ENCODE peak calls at places on chromosomes 6 and 20, in ten cellular contexts. R, T, J, Q, M, U, V, E, W and F are unnamed samples. For H3K9me3 and H3K27me3, the result is how much of the 10 kb centered on the place peaks cover.

GRCh38 chr6:366389-366788 is 25.2 kb upstream of the IRF4 start:
- DNase-seq in R (no peak), T (no peak), J (no peak), Q (no peak), M (no peak), U (no peak), V (no peak), E (no peak), W (no peak), F (no peak)

GRCh38 chr20:12358006-12358654 is 440.4 kb downstream of the BTBD3 start:
- DNase-seq in R (no peak), T (no peak), J (no peak), Q (no peak), M (no peak), U (no peak), V (no peak), E (no peak), W (no peak), F (no peak)

GRCh38 chr6:35365599-35366596 is 23.5 kb downstream of the PPARD start:
- DNase-seq in R (no peak), T (no peak), J (no peak), Q (no peak), M (no peak), U (no peak), V (no peak), E (no peak), W (no peak), F (no peak)

GRCh38 chr6:21538186-21538798 is 55.3 kb upstream of the SOX4 start:
- DNase-seq in R (no peak), T (no peak), J (no peak), Q (no peak), M (no peak), U (no peak), V (peak), E (no peak), W (no peak), F (no peak)

GRCh38 chr6:161393839-161394364 is 120.0 kb upstream of the AGPAT4 start:
- DNase-seq in R (no peak), T (no peak), J (no peak), Q (peak), M (peak), U (no peak), V (peak), E (no peak), W (no peak), F (peak)

GRCh38 chr6:54291146-54291545 is 17.1 kb upstream of the TINAG start:
- DNase-seq in R (no peak), T (no peak), J (no peak), Q (no peak), M (no peak), U (no peak), V (peak), E (no peak), W (no peak), F (no peak)

GRCh38 chr20:57698191-57698866 is 11.5 kb downstream of the PMEPA1 start:
- DNase-seq in R (no peak), T (peak), J (no peak), Q (no peak), M (no peak), U (peak), V (peak), E (no peak), W (peak), F (peak)

GRCh38 chr6:38404900-38405556 is 234.7 kb downstream of the BTBD9 start:
- DNase-seq in R (no peak), T (peak), J (no peak), Q (no peak), M (no peak), U (no peak), V (peak), E (no peak), W (no peak), F (no peak)

GRCh38 chr6:37667050-37667814 is 30.5 kb downstream of the MDGA1 start:
- DNase-seq in R (no peak), T (peak), J (no peak), Q (no peak), M (no peak), U (peak), V (peak), E (no peak), W (no peak), F (no peak)

GRCh38 chr6:66861007-66861541 is 1154.0 kb upstream of the EYS start:
- DNase-seq in R (no peak), T (no peak), J (no peak), Q (no peak), M (no peak), U (no peak), V (no peak), E (no peak), W (no peak), F (no peak)

DNA sequence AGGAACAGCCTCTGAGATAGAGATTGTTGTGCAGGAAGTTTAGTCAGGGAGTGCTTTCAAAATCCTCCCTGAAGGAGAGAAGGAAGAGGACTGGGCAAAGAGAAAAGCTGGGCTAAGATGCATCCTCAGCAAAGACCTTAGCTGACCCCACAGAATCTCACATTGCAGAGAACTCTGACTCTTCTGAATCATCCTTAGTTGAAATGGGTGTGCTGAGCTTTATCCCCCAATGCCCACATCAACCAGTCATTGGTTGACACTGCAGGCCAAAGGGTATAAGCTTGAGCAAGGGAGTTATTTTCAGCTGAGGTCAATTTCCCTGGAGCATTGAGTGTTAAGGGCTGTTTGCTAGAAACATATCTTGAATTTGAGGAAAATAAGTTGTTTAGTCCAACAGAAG is 732.2 kb downstream of the CBLN4 start:
- DNase-seq in R (no peak), T (no peak), J (no peak), Q (peak), M (no peak), U (no peak), V (no peak), E (no peak), W (no peak), F (no peak)
- H3K9me3 ChIP-seq in R (under half), T (under half), J (under half), Q (under half), M (under half), U (under half), V (under half), E (under half), W (under half), F (under half)

DNA sequence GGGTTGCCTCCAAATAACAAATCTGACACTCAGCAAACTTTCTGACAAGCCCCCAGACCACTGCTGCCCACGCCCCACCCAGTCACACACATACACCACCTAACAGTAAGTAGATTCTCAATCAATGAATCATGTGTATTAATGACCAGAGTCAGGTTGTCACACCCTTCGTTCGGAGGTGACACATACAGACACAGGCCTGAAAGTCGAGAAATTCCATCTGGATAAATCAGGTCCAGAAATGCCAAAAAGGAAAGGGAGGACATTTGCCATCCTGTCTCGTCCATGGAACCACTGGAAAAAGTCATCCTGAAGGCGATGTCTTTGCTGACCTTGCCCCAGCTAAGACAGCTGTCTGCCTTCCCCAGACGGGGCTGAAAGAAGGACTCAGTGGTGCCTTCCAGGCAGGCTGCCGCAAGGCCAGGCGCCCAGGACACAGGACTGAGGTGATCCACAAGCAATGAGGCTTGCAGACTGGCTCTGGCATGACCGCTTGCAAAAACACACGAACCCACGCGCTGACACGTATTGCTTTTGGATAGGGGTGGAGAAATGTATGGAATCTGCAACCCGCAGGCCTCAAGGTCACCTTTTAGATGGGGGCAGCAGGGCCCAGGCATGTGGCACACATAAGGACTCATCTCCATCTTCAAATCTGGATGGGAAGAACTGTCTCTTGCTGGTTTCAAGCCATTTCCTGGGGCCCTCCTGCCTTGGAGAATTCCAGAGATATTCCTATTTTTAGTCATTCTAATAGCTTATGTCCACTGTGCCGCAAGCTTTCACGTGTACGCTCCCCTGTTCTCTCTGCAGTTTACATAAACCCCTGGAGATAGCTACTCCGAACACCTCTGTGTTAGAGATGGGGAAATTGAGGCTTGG is 9.0 kb downstream of the NFATC2 start:
- DNase-seq in R (no peak), T (peak), J (no peak), Q (no peak), M (no peak), U (no peak), V (peak), E (no peak), W (no peak), F (no peak)
- H3K27ac ChIP-seq in R (peak), T (peak), J (peak), Q (peak), M (peak), U (no peak), V (peak), E (peak), W (peak), F (peak)

DNA sequence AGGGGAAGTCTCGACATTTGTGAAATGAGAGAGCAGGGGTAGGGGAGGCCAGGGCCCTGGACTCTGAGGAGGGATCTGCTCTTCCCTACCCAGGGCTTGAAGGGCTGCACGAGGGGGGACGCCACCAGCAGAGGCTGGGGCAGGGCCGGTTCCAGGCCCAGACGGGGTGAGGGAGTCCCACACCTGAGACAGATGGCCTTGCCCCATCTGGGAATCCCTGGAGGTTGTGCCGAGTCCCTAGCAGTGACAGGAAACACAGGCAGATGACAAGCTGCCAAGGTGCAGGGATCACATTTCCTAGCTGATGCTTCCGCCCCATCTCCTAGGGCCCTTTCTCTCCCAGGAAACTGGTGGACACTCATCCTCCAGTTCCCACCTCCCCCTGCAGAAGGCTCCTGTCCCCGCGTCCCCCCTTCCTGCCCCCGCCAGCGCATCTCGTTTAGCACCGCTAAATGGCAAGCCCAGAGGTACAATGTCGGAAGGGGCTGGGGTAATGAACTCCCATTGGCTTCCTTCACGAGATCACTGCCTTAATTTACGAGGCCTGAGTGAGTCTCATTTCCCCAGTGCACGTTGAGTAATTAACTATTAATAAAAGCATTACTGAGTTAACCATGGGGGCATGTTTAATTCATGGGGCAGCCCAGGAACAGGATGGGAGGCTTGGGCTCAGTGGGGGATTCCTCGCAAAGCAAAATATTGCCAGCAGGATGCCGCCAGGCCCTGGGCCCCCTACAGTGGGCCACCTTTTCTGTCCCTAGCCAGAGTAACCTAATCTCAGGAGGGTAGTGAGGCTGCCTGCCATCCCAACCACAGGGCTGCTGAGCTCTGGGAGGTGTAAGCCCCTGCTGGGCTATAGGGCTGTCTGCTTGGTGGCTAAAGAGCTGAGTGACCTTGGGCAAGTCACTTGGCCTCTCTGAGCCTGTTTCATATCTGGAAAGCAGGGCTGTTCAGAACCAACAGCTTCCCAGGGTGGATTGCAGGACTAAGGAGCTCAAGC is 35.4 kb upstream of the CDH22 start:
- DNase-seq in R (no peak), T (no peak), J (no peak), Q (no peak), M (no peak), U (no peak), V (no peak), E (no peak), W (no peak), F (no peak)
- H3K27me3 ChIP-seq in R (under half), T (half or more), J (under half), Q (under half), M (under half), U (half or more), V (under half), E (under half), W (under half), F (under half)

DNA sequence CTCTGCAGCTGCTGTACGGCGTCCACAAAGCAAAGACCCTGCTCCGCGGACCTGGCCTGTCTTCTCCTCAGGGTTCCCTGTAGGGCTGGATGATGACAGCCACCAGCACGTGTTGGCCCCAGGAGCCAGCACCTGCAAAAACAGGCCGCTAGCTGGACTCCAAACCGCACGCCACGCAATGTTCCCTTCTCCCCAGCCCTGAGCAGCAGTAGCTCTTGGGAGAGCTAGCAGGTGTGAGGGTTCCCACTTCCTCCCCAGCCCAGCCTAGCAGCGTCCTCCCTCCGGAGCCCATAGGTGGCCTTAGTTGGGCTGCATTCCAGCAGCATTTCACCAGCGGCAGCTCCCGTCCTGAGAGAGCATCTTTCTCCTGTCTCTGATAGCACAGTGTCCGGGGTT is 42.3 kb downstream of the DACT2 start:
- DNase-seq in R (no peak), T (no peak), J (no peak), Q (no peak), M (no peak), U (no peak), V (no peak), E (no peak), W (no peak), F (no peak)
- H3K9me3 ChIP-seq in R (under half), T (under half), J (under half), Q (under half), M (under half), U (half or more), V (half or more), E (under half), W (under half), F (under half)

GRCh38 chr20:16553684-16554083 is 19.6 kb downstream of the KIF16B start:
- DNase-seq in R (no peak), T (no peak), J (no peak), Q (no peak), M (no peak), U (no peak), V (no peak), E (no peak), W (no peak), F (no peak)

GRCh38 chr20:16556299-16556698 is 16.9 kb downstream of the KIF16B start:
- DNase-seq in R (no peak), T (no peak), J (no peak), Q (no peak), M (no peak), U (no peak), V (peak), E (no peak), W (no peak), F (no peak)

GRCh38 chr20:16554766-16555543 is 18.3 kb downstream of the KIF16B start:
- DNase-seq in R (no peak), T (peak), J (no peak), Q (no peak), M (no peak), U (no peak), V (no peak), E (no peak), W (no peak), F (no peak)

GRCh38 chr20:16553161-16553560 is 20.1 kb downstream of the KIF16B start:
- DNase-seq in R (no peak), T (no peak), J (no peak), Q (no peak), M (no peak), U (no peak), V (no peak), E (no peak), W (no peak), F (no peak)

GRCh38 chr20:16555754-16556153 is 17.5 kb downstream of the KIF16B start:
- DNase-seq in R (no peak), T (no peak), J (no peak), Q (no peak), M (no peak), U (no peak), V (no peak), E (no peak), W (no peak), F (no peak)
- H3K27ac ChIP-seq in R (no peak), T (peak), J (no peak), Q (no peak), M (no peak), U (no peak), V (no peak), E (no peak), W (no peak), F (no peak)

GRCh38 chr20:25139061-25139705 is 56.3 kb upstream of the ENTPD6 start:
- DNase-seq in R (no peak), T (no peak), J (no peak), Q (no peak), M (no peak), U (no peak), V (no peak), E (no peak), W (no peak), F (no peak)
- H3K27me3 ChIP-seq in R (under half), T (under half), J (under half), Q (under half), M (under half), U (under half), V (under half), E (under half), W (under half), F (under half)

DNA sequence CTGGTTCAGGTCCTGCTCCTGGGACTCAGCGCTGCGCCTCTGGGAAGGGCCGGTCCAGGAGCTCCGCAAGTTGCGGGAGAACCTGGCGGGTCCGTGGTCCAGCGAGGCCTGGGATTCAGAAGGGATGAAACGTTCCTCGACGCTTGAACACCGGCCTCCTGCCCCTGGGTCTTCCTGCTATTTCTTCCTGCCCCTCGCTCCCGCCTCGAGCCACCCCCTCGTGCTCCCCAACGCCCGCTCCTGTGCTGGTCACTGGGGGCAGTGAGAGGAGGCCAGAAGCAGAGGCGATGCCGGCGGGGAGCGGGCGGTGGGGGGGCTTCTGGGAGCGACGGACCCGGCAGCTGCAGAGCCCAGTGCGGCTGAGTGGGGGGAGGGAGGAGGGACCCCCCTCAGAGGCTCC is 20.8 kb upstream of the KIF25 start:
- DNase-seq in R (no peak), T (no peak), J (no peak), Q (no peak), M (no peak), U (no peak), V (no peak), E (no peak), W (no peak), F (no peak)
- H3K9me3 ChIP-seq in R (under half), T (under half), J (under half), Q (under half), M (under half), U (under half), V (under half), E (under half), W (under half), F (under half)

DNA sequence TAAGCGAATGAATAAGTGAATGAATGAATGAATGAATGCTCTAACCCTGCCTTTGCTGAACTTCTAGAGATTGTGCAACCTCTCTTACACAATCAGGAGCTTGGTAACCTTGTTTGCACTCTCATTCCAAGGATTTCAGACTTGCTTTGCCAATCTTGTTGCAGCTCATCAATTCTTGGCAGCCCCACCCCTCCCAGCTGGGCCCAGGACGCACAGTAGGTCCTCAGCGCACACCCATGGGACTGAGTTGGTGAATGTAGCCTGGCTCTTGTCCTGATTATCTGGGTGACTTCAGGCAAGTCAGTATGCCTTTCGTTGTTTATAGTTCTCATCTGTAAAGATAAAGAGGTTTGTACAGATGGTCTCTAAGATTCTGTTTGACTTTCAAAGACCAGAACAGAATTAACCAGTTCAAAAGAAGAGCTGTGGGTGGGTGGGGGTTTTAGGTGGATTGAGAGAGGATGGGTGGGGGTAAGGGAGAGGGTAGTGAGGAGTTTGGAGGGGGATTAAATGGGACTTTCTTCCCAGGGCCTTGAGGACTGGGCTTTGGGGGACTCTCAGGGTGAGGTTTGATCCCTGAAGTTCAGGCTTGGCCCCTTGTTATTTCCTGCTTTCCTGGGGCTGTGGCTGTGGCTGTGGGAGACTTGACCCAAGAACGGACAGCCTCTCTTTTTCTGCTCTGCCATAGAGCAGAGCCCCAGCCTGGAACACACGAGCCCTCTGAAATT is 33.2 kb downstream of the VEGFA start:
- DNase-seq in R (peak), T (no peak), J (peak), Q (no peak), M (no peak), U (no peak), V (no peak), E (peak), W (peak), F (no peak)
- H3K27ac ChIP-seq in R (no peak), T (peak), J (no peak), Q (no peak), M (no peak), U (no peak), V (peak), E (no peak), W (no peak), F (no peak)